ENCODE peak calls at places on chromosome 21, in ten cellular contexts. C, O, P, V, R, E, K, U, N and S are unnamed samples.

GRCh38 chr21:33884361-33885157 is 31.0 kb downstream of the ATP5PO start:
- DNase-seq in C (no peak), O (no peak), P (no peak), V (no peak), R (no peak), E (no peak), K (no peak), U (no peak), N (no peak), S (no peak)

GRCh38 chr21:42298237-42298636 is 17.0 kb downstream of the TFF3 start:
- DNase-seq in C (no peak), O (no peak), P (no peak), V (no peak), R (peak; percentile 23), E (no peak), K (no peak), U (no peak), N (no peak), S (no peak)

GRCh38 chr21:37793660-37794059 is 122.6 kb downstream of the KCNJ6 start:
- DNase-seq in C (no peak), O (no peak), P (peak; percentile 79), V (no peak), R (peak; percentile 44), E (no peak), K (no peak), U (no peak), N (no peak), S (no peak)

GRCh38 chr21:31772674-31773555 is 41.0 kb upstream of the SCAF4 start:
- DNase-seq in C (no peak), O (no peak), P (no peak), V (no peak), R (no peak), E (peak; percentile 31), K (no peak), U (no peak), N (no peak), S (no peak)

GRCh38 chr21:44441041-44441400 is 14.3 kb upstream of the LRRC3 start:
- DNase-seq in C (no peak), O (no peak), P (no peak), V (no peak), R (no peak), E (no peak), K (no peak), U (no peak), N (no peak), S (no peak)

GRCh38 chr21:36508948-36509347 is 29.0 kb upstream of the CLDN14 start:
- DNase-seq in C (no peak), O (no peak), P (no peak), V (peak; percentile 81), R (no peak), E (no peak), K (no peak), U (no peak), N (no peak), S (no peak)

GRCh38 chr21:31725202-31725840 is 6.6 kb downstream of the SCAF4 start:
- DNase-seq in C (no peak), O (no peak), P (no peak), V (no peak), R (no peak), E (no peak), K (no peak), U (no peak), N (no peak), S (no peak)

GRCh38 chr21:33101300-33102005 is 31.5 kb downstream of the OLIG1 start:
- DNase-seq in C (no peak), O (no peak), P (no peak), V (no peak), R (no peak), E (no peak), K (no peak), U (no peak), N (no peak), S (no peak)